ENCODE peak calls at places on chromosomes 4 and X, in eight cellular contexts. One of them, this sample, is unnamed.

GRCh38 chrX:44440006-44440405 is 96.5 kb upstream of the EFHC2 start:
- DNase-seq in heart left ventricle: no peak
- DNase-seq in HFF-Myc: no peak
- DNase-seq in CD8-positive, alpha-beta memory T cell: no peak
- DNase-seq in uterus: no peak
- DNase-seq in heart right ventricle: no peak
- DNase-seq in cardiac fibroblast: no peak
- DNase-seq in Panc1: no peak
- DNase-seq in this sample: no peak

GRCh38 chr4:118845552-118846065 is 9.7 kb upstream of the SEC24D start:
- DNase-seq in heart left ventricle: no peak
- DNase-seq in HFF-Myc: no peak
- DNase-seq in CD8-positive, alpha-beta memory T cell: no peak
- DNase-seq in uterus: no peak
- DNase-seq in heart right ventricle: no peak
- DNase-seq in cardiac fibroblast: no peak
- DNase-seq in Panc1: no peak
- DNase-seq in this sample: no peak

GRCh38 chr4:90845777-90846176 is 718.6 kb downstream of the CCSER1 start:
- DNase-seq in heart left ventricle: no peak
- DNase-seq in HFF-Myc: no peak
- DNase-seq in CD8-positive, alpha-beta memory T cell: no peak
- DNase-seq in uterus: no peak
- DNase-seq in heart right ventricle: no peak
- DNase-seq in cardiac fibroblast: peak; percentile 2
- DNase-seq in Panc1: no peak
- DNase-seq in this sample: no peak

GRCh38 chr4:44629280-44629866 is 22.1 kb downstream of the YIPF7 start:
- DNase-seq in heart left ventricle: no peak
- DNase-seq in HFF-Myc: peak; percentile 43
- DNase-seq in CD8-positive, alpha-beta memory T cell: peak; percentile 23
- DNase-seq in uterus: no peak
- DNase-seq in heart right ventricle: peak; percentile 15
- DNase-seq in cardiac fibroblast: peak; percentile 63
- DNase-seq in Panc1: peak; percentile 17
- DNase-seq in this sample: peak; percentile 7

GRCh38 chr4:173748353-173748752 is 218.3 kb upstream of the HAND2 start:
- DNase-seq in heart left ventricle: no peak
- DNase-seq in HFF-Myc: no peak
- DNase-seq in CD8-positive, alpha-beta memory T cell: no peak
- DNase-seq in uterus: no peak
- DNase-seq in heart right ventricle: no peak
- DNase-seq in cardiac fibroblast: peak; percentile 59
- DNase-seq in Panc1: no peak
- DNase-seq in this sample: no peak

GRCh38 chr4:140252144-140252741 is 98.3 kb upstream of the MAML3 start:
- DNase-seq in heart left ventricle: no peak
- DNase-seq in HFF-Myc: no peak
- DNase-seq in CD8-positive, alpha-beta memory T cell: no peak
- DNase-seq in uterus: peak; percentile 65
- DNase-seq in heart right ventricle: no peak
- DNase-seq in cardiac fibroblast: peak; percentile 25
- DNase-seq in Panc1: no peak
- DNase-seq in this sample: no peak

GRCh38 chr4:164977243-164978164 is at the start of gene TRIM61:
- DNase-seq in heart left ventricle: peak; percentile 72
- DNase-seq in HFF-Myc: no peak
- DNase-seq in CD8-positive, alpha-beta memory T cell: peak; percentile 28
- DNase-seq in uterus: no peak
- DNase-seq in heart right ventricle: peak; percentile 46
- DNase-seq in cardiac fibroblast: peak; percentile 75
- DNase-seq in Panc1: no peak
- DNase-seq in this sample: peak; percentile 50

GRCh38 chrX:134388161-134389109 is 71.5 kb upstream of the HPRT1 start:
- DNase-seq in heart left ventricle: no peak
- DNase-seq in HFF-Myc: no peak
- DNase-seq in CD8-positive, alpha-beta memory T cell: no peak
- DNase-seq in uterus: no peak
- DNase-seq in heart right ventricle: no peak
- DNase-seq in cardiac fibroblast: no peak
- DNase-seq in Panc1: no peak
- DNase-seq in this sample: peak; percentile 54

GRCh38 chrX:106177106-106177981 is 9.2 kb downstream of the PWWP3B start:
- DNase-seq in heart left ventricle: peak; percentile 67
- DNase-seq in HFF-Myc: no peak
- DNase-seq in CD8-positive, alpha-beta memory T cell: no peak
- DNase-seq in uterus: peak; percentile 71
- DNase-seq in heart right ventricle: peak; percentile 73
- DNase-seq in cardiac fibroblast: peak; percentile 82
- DNase-seq in Panc1: no peak
- DNase-seq in this sample: no peak

GRCh38 chr4:43238556-43238955 is 346.0 kb downstream of the GRXCR1 start:
- DNase-seq in heart left ventricle: no peak
- DNase-seq in HFF-Myc: no peak
- DNase-seq in CD8-positive, alpha-beta memory T cell: no peak
- DNase-seq in uterus: no peak
- DNase-seq in heart right ventricle: no peak
- DNase-seq in cardiac fibroblast: no peak
- DNase-seq in Panc1: no peak
- DNase-seq in this sample: no peak

GRCh38 chr4:11427201-11427996 is 1.3 kb downstream of the HS3ST1 start:
- DNase-seq in heart left ventricle: no peak
- DNase-seq in HFF-Myc: no peak
- DNase-seq in CD8-positive, alpha-beta memory T cell: no peak
- DNase-seq in uterus: no peak
- DNase-seq in heart right ventricle: no peak
- DNase-seq in cardiac fibroblast: no peak
- DNase-seq in Panc1: no peak
- DNase-seq in this sample: no peak

GRCh38 chr4:142110136-142110535 is 473.8 kb downstream of the IL15 start:
- DNase-seq in heart left ventricle: no peak
- DNase-seq in HFF-Myc: no peak
- DNase-seq in CD8-positive, alpha-beta memory T cell: no peak
- DNase-seq in uterus: no peak
- DNase-seq in heart right ventricle: no peak
- DNase-seq in cardiac fibroblast: no peak
- DNase-seq in Panc1: no peak
- DNase-seq in this sample: no peak

GRCh38 chrX:43663173-43663572 is 7.1 kb downstream of the MAOA start:
- DNase-seq in heart left ventricle: no peak
- DNase-seq in HFF-Myc: no peak
- DNase-seq in CD8-positive, alpha-beta memory T cell: no peak
- DNase-seq in uterus: no peak
- DNase-seq in heart right ventricle: no peak
- DNase-seq in cardiac fibroblast: no peak
- DNase-seq in Panc1: no peak
- DNase-seq in this sample: no peak

GRCh38 chr4:20203508-20203907 is 48.2 kb upstream of the SLIT2 start:
- DNase-seq in heart left ventricle: no peak
- DNase-seq in HFF-Myc: peak; percentile 84
- DNase-seq in CD8-positive, alpha-beta memory T cell: no peak
- DNase-seq in uterus: no peak
- DNase-seq in heart right ventricle: no peak
- DNase-seq in cardiac fibroblast: peak; percentile 57
- DNase-seq in Panc1: no peak
- DNase-seq in this sample: no peak

GRCh38 chr4:61200991-61201526 is 933 bp downstream of the ADGRL3 start:
- DNase-seq in heart left ventricle: peak; percentile 19
- DNase-seq in HFF-Myc: no peak
- DNase-seq in CD8-positive, alpha-beta memory T cell: no peak
- DNase-seq in uterus: no peak
- DNase-seq in heart right ventricle: no peak
- DNase-seq in cardiac fibroblast: peak; percentile 38
- DNase-seq in Panc1: no peak
- DNase-seq in this sample: no peak

GRCh38 chrX:23945206-23945605 is 37.4 kb downstream of the CXorf58 start:
- DNase-seq in heart left ventricle: no peak
- DNase-seq in HFF-Myc: no peak
- DNase-seq in CD8-positive, alpha-beta memory T cell: no peak
- DNase-seq in uterus: no peak
- DNase-seq in heart right ventricle: no peak
- DNase-seq in cardiac fibroblast: no peak
- DNase-seq in Panc1: no peak
- DNase-seq in this sample: no peak

GRCh38 chr4:13918110-13918509 is 290.6 kb upstream of the BOD1L1 start:
- DNase-seq in heart left ventricle: peak; percentile 33
- DNase-seq in HFF-Myc: peak; percentile 98
- DNase-seq in CD8-positive, alpha-beta memory T cell: no peak
- DNase-seq in uterus: peak; percentile 56
- DNase-seq in heart right ventricle: peak; percentile 13
- DNase-seq in cardiac fibroblast: peak; percentile 94
- DNase-seq in Panc1: no peak
- DNase-seq in this sample: no peak

GRCh38 chrX:133792198-133792953 is 193.0 kb downstream of the GPC3 start:
- DNase-seq in heart left ventricle: peak; percentile 33
- DNase-seq in HFF-Myc: peak; percentile 40
- DNase-seq in CD8-positive, alpha-beta memory T cell: peak; percentile 43
- DNase-seq in uterus: peak; percentile 53
- DNase-seq in heart right ventricle: peak; percentile 32
- DNase-seq in cardiac fibroblast: peak; percentile 76
- DNase-seq in Panc1: peak; percentile 66
- DNase-seq in this sample: peak; percentile 15

GRCh38 chrX:123803331-123803983 is 56.4 kb upstream of the XIAP start:
- DNase-seq in heart left ventricle: peak; percentile 17
- DNase-seq in HFF-Myc: peak; percentile 72
- DNase-seq in CD8-positive, alpha-beta memory T cell: peak; percentile 37
- DNase-seq in uterus: no peak
- DNase-seq in heart right ventricle: peak; percentile 24
- DNase-seq in cardiac fibroblast: peak; percentile 56
- DNase-seq in Panc1: peak; percentile 68
- DNase-seq in this sample: peak; percentile 15

GRCh38 chrX:153469811-153470410 is 465 bp downstream of the HAUS7 start:
- DNase-seq in heart left ventricle: no peak
- DNase-seq in HFF-Myc: no peak
- DNase-seq in CD8-positive, alpha-beta memory T cell: no peak
- DNase-seq in uterus: no peak
- DNase-seq in heart right ventricle: peak; percentile 14
- DNase-seq in cardiac fibroblast: no peak
- DNase-seq in Panc1: no peak
- DNase-seq in this sample: no peak
- H3K4me3 ChIP-seq in heart left ventricle: peak overlapping the region; percentile 70
- H3K4me3 ChIP-seq in HFF-Myc: peak overlapping the region; percentile 75
- H3K4me3 ChIP-seq in CD8-positive, alpha-beta memory T cell: peak overlapping the region; percentile 80
- H3K4me3 ChIP-seq in uterus: peak overlapping the region; percentile 65
- H3K4me3 ChIP-seq in heart right ventricle: peak overlapping the region; percentile 76
- H3K4me3 ChIP-seq in cardiac fibroblast: peak overlapping the region; percentile 64
- H3K4me3 ChIP-seq in Panc1: peak overlapping the region; percentile 95
- H3K4me3 ChIP-seq in this sample: peak overlapping the region; percentile 72

GRCh38 chr4:688695-689497 is at the start of gene SLC49A3:
- DNase-seq in heart left ventricle: peak; percentile 59
- DNase-seq in HFF-Myc: no peak
- DNase-seq in CD8-positive, alpha-beta memory T cell: no peak
- DNase-seq in uterus: no peak
- DNase-seq in heart right ventricle: peak; percentile 47
- DNase-seq in cardiac fibroblast: no peak
- DNase-seq in Panc1: no peak
- DNase-seq in this sample: no peak
- H3K4me3 ChIP-seq in heart left ventricle: peak within 1 kb of the TSS; percentile 70
- H3K4me3 ChIP-seq in HFF-Myc: no peak within 1 kb of the TSS
- H3K4me3 ChIP-seq in CD8-positive, alpha-beta memory T cell: no peak within 1 kb of the TSS
- H3K4me3 ChIP-seq in uterus: peak within 1 kb of the TSS; percentile 36
- H3K4me3 ChIP-seq in heart right ventricle: peak within 1 kb of the TSS; percentile 58
- H3K4me3 ChIP-seq in cardiac fibroblast: peak within 1 kb of the TSS; percentile 37
- H3K4me3 ChIP-seq in Panc1: no peak within 1 kb of the TSS
- H3K4me3 ChIP-seq in this sample: peak within 1 kb of the TSS; percentile 28

GRCh38 chrX:153333271-153333670 is 682 bp upstream of the ZNF275 start:
- DNase-seq in heart left ventricle: no peak
- DNase-seq in HFF-Myc: no peak
- DNase-seq in CD8-positive, alpha-beta memory T cell: no peak
- DNase-seq in uterus: no peak
- DNase-seq in heart right ventricle: no peak
- DNase-seq in cardiac fibroblast: peak; percentile 53
- DNase-seq in Panc1: no peak
- DNase-seq in this sample: no peak
- H3K4me3 ChIP-seq in heart left ventricle: peak overlapping the region; percentile 64
- H3K4me3 ChIP-seq in HFF-Myc: peak overlapping the region; percentile 35
- H3K4me3 ChIP-seq in CD8-positive, alpha-beta memory T cell: peak overlapping the region; percentile 41
- H3K4me3 ChIP-seq in uterus: no peak overlapping the region
- H3K4me3 ChIP-seq in heart right ventricle: peak overlapping the region; percentile 64
- H3K4me3 ChIP-seq in cardiac fibroblast: no peak overlapping the region
- H3K4me3 ChIP-seq in Panc1: peak overlapping the region; percentile 69
- H3K4me3 ChIP-seq in this sample: no peak overlapping the region

GRCh38 chrX:68685722-68686683 is 38.5 kb downstream of the STARD8 start:
- DNase-seq in heart left ventricle: peak; percentile 54
- DNase-seq in HFF-Myc: no peak
- DNase-seq in CD8-positive, alpha-beta memory T cell: no peak
- DNase-seq in uterus: peak; percentile 63
- DNase-seq in heart right ventricle: peak; percentile 49
- DNase-seq in cardiac fibroblast: peak; percentile 82
- DNase-seq in Panc1: no peak
- DNase-seq in this sample: no peak
- H3K4me3 ChIP-seq in heart left ventricle: peak overlapping the region; percentile 59
- H3K4me3 ChIP-seq in HFF-Myc: peak overlapping the region; percentile 36
- H3K4me3 ChIP-seq in CD8-positive, alpha-beta memory T cell: no peak overlapping the region
- H3K4me3 ChIP-seq in uterus: peak overlapping the region; percentile 30
- H3K4me3 ChIP-seq in heart right ventricle: peak overlapping the region; percentile 57
- H3K4me3 ChIP-seq in cardiac fibroblast: peak overlapping the region; percentile 42
- H3K4me3 ChIP-seq in Panc1: peak overlapping the region; percentile 50
- H3K4me3 ChIP-seq in this sample: no peak overlapping the region

This sample was measured in GM12864.